ENCODE peak calls at places on chromosomes 13 and 19, in ten cellular contexts. One of them, this sample, is unnamed.

GRCh38 chr19:27765397-27765796 is 1447.6 kb downstream of the UQCRFS1 start:
- DNase-seq in tibial nerve: no peak
- DNase-seq in body of pancreas: no peak
- DNase-seq in uterus: no peak
- DNase-seq in COR-L47: no peak
- DNase-seq in NCI-H1105 treated with DMSO at 0.1 percent for 48 hours: no peak
- DNase-seq in NCI-H2029 treated with DMSO at 0.1 percent for 48 hours: no peak
- DNase-seq in stimulated activated naive CD8-positive, alpha-beta T cell treated with anti-CD3 and anti-CD28 coated beads, Interleukin-15, amount 100 ng/mL, for 72 hours: no peak
- DNase-seq in progenitor cell of endocrine pancreas: no peak
- DNase-seq in anterior cingulate cortex: no peak
- DNase-seq in this sample: no peak

GRCh38 chr13:66700336-66700735 is 529.8 kb downstream of the PCDH9 start:
- DNase-seq in tibial nerve: no peak
- DNase-seq in body of pancreas: no peak
- DNase-seq in uterus: no peak
- DNase-seq in COR-L47: no peak
- DNase-seq in NCI-H1105 treated with DMSO at 0.1 percent for 48 hours: no peak
- DNase-seq in NCI-H2029 treated with DMSO at 0.1 percent for 48 hours: no peak
- DNase-seq in stimulated activated naive CD8-positive, alpha-beta T cell treated with anti-CD3 and anti-CD28 coated beads, Interleukin-15, amount 100 ng/mL, for 72 hours: no peak
- DNase-seq in progenitor cell of endocrine pancreas: no peak
- DNase-seq in anterior cingulate cortex: no peak
- DNase-seq in this sample: no peak

GRCh38 chr13:109747524-109747923 is 38.9 kb downstream of the IRS2 start:
- DNase-seq in tibial nerve: no peak
- DNase-seq in body of pancreas: no peak
- DNase-seq in uterus: no peak
- DNase-seq in COR-L47: no peak
- DNase-seq in NCI-H1105 treated with DMSO at 0.1 percent for 48 hours: no peak
- DNase-seq in NCI-H2029 treated with DMSO at 0.1 percent for 48 hours: no peak
- DNase-seq in stimulated activated naive CD8-positive, alpha-beta T cell treated with anti-CD3 and anti-CD28 coated beads, Interleukin-15, amount 100 ng/mL, for 72 hours: no peak
- DNase-seq in progenitor cell of endocrine pancreas: no peak
- DNase-seq in anterior cingulate cortex: no peak
- DNase-seq in this sample: no peak

GRCh38 chr13:113636266-113636963 is 21.6 kb downstream of the ATP4B start:
- DNase-seq in tibial nerve: no peak
- DNase-seq in body of pancreas: peak
- DNase-seq in uterus: no peak
- DNase-seq in COR-L47: no peak
- DNase-seq in NCI-H1105 treated with DMSO at 0.1 percent for 48 hours: no peak
- DNase-seq in NCI-H2029 treated with DMSO at 0.1 percent for 48 hours: no peak
- DNase-seq in stimulated activated naive CD8-positive, alpha-beta T cell treated with anti-CD3 and anti-CD28 coated beads, Interleukin-15, amount 100 ng/mL, for 72 hours: no peak
- DNase-seq in progenitor cell of endocrine pancreas: no peak
- DNase-seq in anterior cingulate cortex: no peak
- DNase-seq in this sample: no peak

GRCh38 chr13:107669356-107669755 is 546.0 kb downstream of the LIG4 start:
- DNase-seq in tibial nerve: no peak
- DNase-seq in body of pancreas: no peak
- DNase-seq in uterus: no peak
- DNase-seq in COR-L47: no peak
- DNase-seq in NCI-H1105 treated with DMSO at 0.1 percent for 48 hours: no peak
- DNase-seq in NCI-H2029 treated with DMSO at 0.1 percent for 48 hours: no peak
- DNase-seq in stimulated activated naive CD8-positive, alpha-beta T cell treated with anti-CD3 and anti-CD28 coated beads, Interleukin-15, amount 100 ng/mL, for 72 hours: no peak
- DNase-seq in progenitor cell of endocrine pancreas: no peak
- DNase-seq in anterior cingulate cortex: no peak
- DNase-seq in this sample: no peak

GRCh38 chr19:3148503-3148902 is 12.7 kb downstream of the GNA15 start:
- DNase-seq in tibial nerve: no peak
- DNase-seq in body of pancreas: no peak
- DNase-seq in uterus: no peak
- DNase-seq in COR-L47: no peak
- DNase-seq in NCI-H1105 treated with DMSO at 0.1 percent for 48 hours: no peak
- DNase-seq in NCI-H2029 treated with DMSO at 0.1 percent for 48 hours: no peak
- DNase-seq in stimulated activated naive CD8-positive, alpha-beta T cell treated with anti-CD3 and anti-CD28 coated beads, Interleukin-15, amount 100 ng/mL, for 72 hours: no peak
- DNase-seq in progenitor cell of endocrine pancreas: no peak
- DNase-seq in anterior cingulate cortex: no peak
- DNase-seq in this sample: no peak

GRCh38 chr13:47903836-47904235 is 97.2 kb downstream of the SUCLA2 start:
- DNase-seq in tibial nerve: no peak
- DNase-seq in body of pancreas: no peak
- DNase-seq in uterus: no peak
- DNase-seq in COR-L47: no peak
- DNase-seq in NCI-H1105 treated with DMSO at 0.1 percent for 48 hours: no peak
- DNase-seq in NCI-H2029 treated with DMSO at 0.1 percent for 48 hours: no peak
- DNase-seq in stimulated activated naive CD8-positive, alpha-beta T cell treated with anti-CD3 and anti-CD28 coated beads, Interleukin-15, amount 100 ng/mL, for 72 hours: no peak
- DNase-seq in progenitor cell of endocrine pancreas: no peak
- DNase-seq in anterior cingulate cortex: no peak
- DNase-seq in this sample: no peak

GRCh38 chr13:36549126-36549702 is 116.9 kb downstream of the CCNA1 start:
- DNase-seq in tibial nerve: no peak
- DNase-seq in body of pancreas: no peak
- DNase-seq in uterus: no peak
- DNase-seq in COR-L47: no peak
- DNase-seq in NCI-H1105 treated with DMSO at 0.1 percent for 48 hours: no peak
- DNase-seq in NCI-H2029 treated with DMSO at 0.1 percent for 48 hours: no peak
- DNase-seq in stimulated activated naive CD8-positive, alpha-beta T cell treated with anti-CD3 and anti-CD28 coated beads, Interleukin-15, amount 100 ng/mL, for 72 hours: no peak
- DNase-seq in progenitor cell of endocrine pancreas: no peak
- DNase-seq in anterior cingulate cortex: no peak
- DNase-seq in this sample: no peak

GRCh38 chr13:106619688-106620555 is 52.0 kb upstream of the ARGLU1 start:
- DNase-seq in tibial nerve: no peak
- DNase-seq in body of pancreas: peak
- DNase-seq in uterus: no peak
- DNase-seq in COR-L47: peak
- DNase-seq in NCI-H1105 treated with DMSO at 0.1 percent for 48 hours: peak
- DNase-seq in NCI-H2029 treated with DMSO at 0.1 percent for 48 hours: peak
- DNase-seq in stimulated activated naive CD8-positive, alpha-beta T cell treated with anti-CD3 and anti-CD28 coated beads, Interleukin-15, amount 100 ng/mL, for 72 hours: peak
- DNase-seq in progenitor cell of endocrine pancreas: no peak
- DNase-seq in anterior cingulate cortex: no peak
- DNase-seq in this sample: no peak

GRCh38 chr13:36151591-36151990 is 20.4 kb upstream of the DCLK1 start:
- DNase-seq in tibial nerve: no peak
- DNase-seq in body of pancreas: no peak
- DNase-seq in uterus: no peak
- DNase-seq in COR-L47: no peak
- DNase-seq in NCI-H1105 treated with DMSO at 0.1 percent for 48 hours: no peak
- DNase-seq in NCI-H2029 treated with DMSO at 0.1 percent for 48 hours: no peak
- DNase-seq in stimulated activated naive CD8-positive, alpha-beta T cell treated with anti-CD3 and anti-CD28 coated beads, Interleukin-15, amount 100 ng/mL, for 72 hours: no peak
- DNase-seq in progenitor cell of endocrine pancreas: no peak
- DNase-seq in anterior cingulate cortex: no peak
- DNase-seq in this sample: no peak

GRCh38 chr13:21060827-21061076 is 634 bp downstream of the LATS2 start:
- DNase-seq in tibial nerve: no peak
- DNase-seq in body of pancreas: no peak
- DNase-seq in uterus: no peak
- DNase-seq in COR-L47: no peak
- DNase-seq in NCI-H1105 treated with DMSO at 0.1 percent for 48 hours: no peak
- DNase-seq in NCI-H2029 treated with DMSO at 0.1 percent for 48 hours: no peak
- DNase-seq in stimulated activated naive CD8-positive, alpha-beta T cell treated with anti-CD3 and anti-CD28 coated beads, Interleukin-15, amount 100 ng/mL, for 72 hours: no peak
- DNase-seq in progenitor cell of endocrine pancreas: peak
- DNase-seq in anterior cingulate cortex: no peak
- DNase-seq in this sample: no peak

GRCh38 chr13:27044837-27045570 is 126.6 kb downstream of the USP12 start:
- DNase-seq in tibial nerve: no peak
- DNase-seq in body of pancreas: no peak
- DNase-seq in uterus: no peak
- DNase-seq in COR-L47: no peak
- DNase-seq in NCI-H1105 treated with DMSO at 0.1 percent for 48 hours: no peak
- DNase-seq in NCI-H2029 treated with DMSO at 0.1 percent for 48 hours: no peak
- DNase-seq in stimulated activated naive CD8-positive, alpha-beta T cell treated with anti-CD3 and anti-CD28 coated beads, Interleukin-15, amount 100 ng/mL, for 72 hours: no peak
- DNase-seq in progenitor cell of endocrine pancreas: no peak
- DNase-seq in anterior cingulate cortex: no peak
- DNase-seq in this sample: no peak

GRCh38 chr19:6718111-6718740 is 2.2 kb downstream of the C3 start:
- DNase-seq in tibial nerve: no peak
- DNase-seq in body of pancreas: no peak
- DNase-seq in uterus: no peak
- DNase-seq in COR-L47: no peak
- DNase-seq in NCI-H1105 treated with DMSO at 0.1 percent for 48 hours: no peak
- DNase-seq in NCI-H2029 treated with DMSO at 0.1 percent for 48 hours: no peak
- DNase-seq in stimulated activated naive CD8-positive, alpha-beta T cell treated with anti-CD3 and anti-CD28 coated beads, Interleukin-15, amount 100 ng/mL, for 72 hours: no peak
- DNase-seq in progenitor cell of endocrine pancreas: no peak
- DNase-seq in anterior cingulate cortex: no peak
- DNase-seq in this sample: no peak

GRCh38 chr13:94210826-94211225 is 268.7 kb downstream of the DCT start:
- DNase-seq in tibial nerve: no peak
- DNase-seq in body of pancreas: no peak
- DNase-seq in uterus: no peak
- DNase-seq in COR-L47: no peak
- DNase-seq in NCI-H1105 treated with DMSO at 0.1 percent for 48 hours: no peak
- DNase-seq in NCI-H2029 treated with DMSO at 0.1 percent for 48 hours: no peak
- DNase-seq in stimulated activated naive CD8-positive, alpha-beta T cell treated with anti-CD3 and anti-CD28 coated beads, Interleukin-15, amount 100 ng/mL, for 72 hours: no peak
- DNase-seq in progenitor cell of endocrine pancreas: no peak
- DNase-seq in anterior cingulate cortex: no peak
- DNase-seq in this sample: no peak

GRCh38 chr19:16836906-16837362 is 7.7 kb downstream of the SIN3B start:
- DNase-seq in tibial nerve: no peak
- DNase-seq in body of pancreas: no peak
- DNase-seq in uterus: no peak
- DNase-seq in COR-L47: no peak
- DNase-seq in NCI-H1105 treated with DMSO at 0.1 percent for 48 hours: no peak
- DNase-seq in NCI-H2029 treated with DMSO at 0.1 percent for 48 hours: no peak
- DNase-seq in stimulated activated naive CD8-positive, alpha-beta T cell treated with anti-CD3 and anti-CD28 coated beads, Interleukin-15, amount 100 ng/mL, for 72 hours: no peak
- DNase-seq in progenitor cell of endocrine pancreas: no peak
- DNase-seq in anterior cingulate cortex: no peak
- DNase-seq in this sample: no peak

GRCh38 chr19:44757735-44758505 is 9.4 kb downstream of the BCL3 start:
- DNase-seq in tibial nerve: peak
- DNase-seq in body of pancreas: peak
- DNase-seq in uterus: peak
- DNase-seq in COR-L47: no peak
- DNase-seq in NCI-H1105 treated with DMSO at 0.1 percent for 48 hours: no peak
- DNase-seq in NCI-H2029 treated with DMSO at 0.1 percent for 48 hours: no peak
- DNase-seq in stimulated activated naive CD8-positive, alpha-beta T cell treated with anti-CD3 and anti-CD28 coated beads, Interleukin-15, amount 100 ng/mL, for 72 hours: no peak
- DNase-seq in progenitor cell of endocrine pancreas: peak
- DNase-seq in anterior cingulate cortex: peak
- DNase-seq in this sample: no peak

GRCh38 chr19:18023596-18024212 is 15.7 kb downstream of the ARRDC2 start:
- DNase-seq in tibial nerve: peak
- DNase-seq in body of pancreas: peak
- DNase-seq in uterus: peak
- DNase-seq in COR-L47: no peak
- DNase-seq in NCI-H1105 treated with DMSO at 0.1 percent for 48 hours: no peak
- DNase-seq in NCI-H2029 treated with DMSO at 0.1 percent for 48 hours: no peak
- DNase-seq in stimulated activated naive CD8-positive, alpha-beta T cell treated with anti-CD3 and anti-CD28 coated beads, Interleukin-15, amount 100 ng/mL, for 72 hours: peak
- DNase-seq in progenitor cell of endocrine pancreas: no peak
- DNase-seq in anterior cingulate cortex: peak
- DNase-seq in this sample: no peak

GRCh38 chr13:62185631-62186256 is 770.1 kb upstream of the PCDH20 start:
- DNase-seq in tibial nerve: no peak
- DNase-seq in body of pancreas: no peak
- DNase-seq in uterus: no peak
- DNase-seq in COR-L47: no peak
- DNase-seq in NCI-H1105 treated with DMSO at 0.1 percent for 48 hours: no peak
- DNase-seq in NCI-H2029 treated with DMSO at 0.1 percent for 48 hours: no peak
- DNase-seq in stimulated activated naive CD8-positive, alpha-beta T cell treated with anti-CD3 and anti-CD28 coated beads, Interleukin-15, amount 100 ng/mL, for 72 hours: no peak
- DNase-seq in progenitor cell of endocrine pancreas: no peak
- DNase-seq in anterior cingulate cortex: no peak
- DNase-seq in this sample: no peak

GRCh38 chr13:44904982-44905381 is 84.3 kb downstream of the NUFIP1 start:
- DNase-seq in tibial nerve: peak
- DNase-seq in body of pancreas: peak
- DNase-seq in uterus: peak
- DNase-seq in COR-L47: peak
- DNase-seq in NCI-H1105 treated with DMSO at 0.1 percent for 48 hours: no peak
- DNase-seq in NCI-H2029 treated with DMSO at 0.1 percent for 48 hours: no peak
- DNase-seq in stimulated activated naive CD8-positive, alpha-beta T cell treated with anti-CD3 and anti-CD28 coated beads, Interleukin-15, amount 100 ng/mL, for 72 hours: no peak
- DNase-seq in progenitor cell of endocrine pancreas: no peak
- DNase-seq in anterior cingulate cortex: no peak
- DNase-seq in this sample: no peak

GRCh38 chr19:6318772-6319171 is 14.6 kb downstream of the ACER1 start:
- DNase-seq in tibial nerve: no peak
- DNase-seq in body of pancreas: no peak
- DNase-seq in uterus: no peak
- DNase-seq in COR-L47: no peak
- DNase-seq in NCI-H1105 treated with DMSO at 0.1 percent for 48 hours: no peak
- DNase-seq in NCI-H2029 treated with DMSO at 0.1 percent for 48 hours: no peak
- DNase-seq in stimulated activated naive CD8-positive, alpha-beta T cell treated with anti-CD3 and anti-CD28 coated beads, Interleukin-15, amount 100 ng/mL, for 72 hours: no peak
- DNase-seq in progenitor cell of endocrine pancreas: no peak
- DNase-seq in anterior cingulate cortex: no peak
- DNase-seq in this sample: no peak

GRCh38 chr13:73274147-73274546 is 215.3 kb downstream of the KLF5 start:
- DNase-seq in tibial nerve: no peak
- DNase-seq in body of pancreas: no peak
- DNase-seq in uterus: no peak
- DNase-seq in COR-L47: no peak
- DNase-seq in NCI-H1105 treated with DMSO at 0.1 percent for 48 hours: no peak
- DNase-seq in NCI-H2029 treated with DMSO at 0.1 percent for 48 hours: no peak
- DNase-seq in stimulated activated naive CD8-positive, alpha-beta T cell treated with anti-CD3 and anti-CD28 coated beads, Interleukin-15, amount 100 ng/mL, for 72 hours: no peak
- DNase-seq in progenitor cell of endocrine pancreas: no peak
- DNase-seq in anterior cingulate cortex: no peak
- DNase-seq in this sample: no peak

GRCh38 chr19:4051175-4052101 is 15.3 kb downstream of the ZBTB7A start:
- DNase-seq in tibial nerve: no peak
- DNase-seq in body of pancreas: no peak
- DNase-seq in uterus: no peak
- DNase-seq in COR-L47: no peak
- DNase-seq in NCI-H1105 treated with DMSO at 0.1 percent for 48 hours: no peak
- DNase-seq in NCI-H2029 treated with DMSO at 0.1 percent for 48 hours: no peak
- DNase-seq in stimulated activated naive CD8-positive, alpha-beta T cell treated with anti-CD3 and anti-CD28 coated beads, Interleukin-15, amount 100 ng/mL, for 72 hours: peak
- DNase-seq in progenitor cell of endocrine pancreas: no peak
- DNase-seq in anterior cingulate cortex: no peak
- DNase-seq in this sample: no peak

GRCh38 chr19:46718157-46718933 is 1.4 kb upstream of the PRKD2 start:
- DNase-seq in tibial nerve: no peak
- DNase-seq in body of pancreas: peak
- DNase-seq in uterus: no peak
- DNase-seq in COR-L47: no peak
- DNase-seq in NCI-H1105 treated with DMSO at 0.1 percent for 48 hours: peak
- DNase-seq in NCI-H2029 treated with DMSO at 0.1 percent for 48 hours: no peak
- DNase-seq in stimulated activated naive CD8-positive, alpha-beta T cell treated with anti-CD3 and anti-CD28 coated beads, Interleukin-15, amount 100 ng/mL, for 72 hours: peak
- DNase-seq in progenitor cell of endocrine pancreas: no peak
- DNase-seq in anterior cingulate cortex: no peak
- DNase-seq in this sample: peak

GRCh38 chr19:32373614-32374295 is 28.3 kb downstream of the ZNF507 start:
- DNase-seq in tibial nerve: no peak
- DNase-seq in body of pancreas: peak
- DNase-seq in uterus: no peak
- DNase-seq in COR-L47: no peak
- DNase-seq in NCI-H1105 treated with DMSO at 0.1 percent for 48 hours: no peak
- DNase-seq in NCI-H2029 treated with DMSO at 0.1 percent for 48 hours: peak
- DNase-seq in stimulated activated naive CD8-positive, alpha-beta T cell treated with anti-CD3 and anti-CD28 coated beads, Interleukin-15, amount 100 ng/mL, for 72 hours: no peak
- DNase-seq in progenitor cell of endocrine pancreas: no peak
- DNase-seq in anterior cingulate cortex: no peak
- DNase-seq in this sample: no peak

GRCh38 chr19:47022541-47023447 is 3.2 kb downstream of the NPAS1 start:
- DNase-seq in tibial nerve: no peak
- DNase-seq in body of pancreas: no peak
- DNase-seq in uterus: no peak
- DNase-seq in COR-L47: peak
- DNase-seq in NCI-H1105 treated with DMSO at 0.1 percent for 48 hours: peak
- DNase-seq in NCI-H2029 treated with DMSO at 0.1 percent for 48 hours: no peak
- DNase-seq in stimulated activated naive CD8-positive, alpha-beta T cell treated with anti-CD3 and anti-CD28 coated beads, Interleukin-15, amount 100 ng/mL, for 72 hours: no peak
- DNase-seq in progenitor cell of endocrine pancreas: no peak
- DNase-seq in anterior cingulate cortex: no peak
- DNase-seq in this sample: no peak

GRCh38 chr13:21015284-21015683 is 46.1 kb downstream of the LATS2 start:
- DNase-seq in tibial nerve: no peak
- DNase-seq in body of pancreas: no peak
- DNase-seq in uterus: no peak
- DNase-seq in COR-L47: no peak
- DNase-seq in NCI-H1105 treated with DMSO at 0.1 percent for 48 hours: no peak
- DNase-seq in NCI-H2029 treated with DMSO at 0.1 percent for 48 hours: no peak
- DNase-seq in stimulated activated naive CD8-positive, alpha-beta T cell treated with anti-CD3 and anti-CD28 coated beads, Interleukin-15, amount 100 ng/mL, for 72 hours: no peak
- DNase-seq in progenitor cell of endocrine pancreas: no peak
- DNase-seq in anterior cingulate cortex: no peak
- DNase-seq in this sample: no peak

GRCh38 chr13:90533866-90534265 is 813.6 kb upstream of the MIR17HG start:
- DNase-seq in tibial nerve: no peak
- DNase-seq in body of pancreas: no peak
- DNase-seq in uterus: no peak
- DNase-seq in COR-L47: no peak
- DNase-seq in NCI-H1105 treated with DMSO at 0.1 percent for 48 hours: peak
- DNase-seq in NCI-H2029 treated with DMSO at 0.1 percent for 48 hours: no peak
- DNase-seq in stimulated activated naive CD8-positive, alpha-beta T cell treated with anti-CD3 and anti-CD28 coated beads, Interleukin-15, amount 100 ng/mL, for 72 hours: no peak
- DNase-seq in progenitor cell of endocrine pancreas: no peak
- DNase-seq in anterior cingulate cortex: no peak
- DNase-seq in this sample: no peak

GRCh38 chr19:46745521-46746280 is at the start of gene FKRP:
- DNase-seq in tibial nerve: no peak
- DNase-seq in body of pancreas: no peak
- DNase-seq in uterus: peak
- DNase-seq in COR-L47: no peak
- DNase-seq in NCI-H1105 treated with DMSO at 0.1 percent for 48 hours: no peak
- DNase-seq in NCI-H2029 treated with DMSO at 0.1 percent for 48 hours: no peak
- DNase-seq in stimulated activated naive CD8-positive, alpha-beta T cell treated with anti-CD3 and anti-CD28 coated beads, Interleukin-15, amount 100 ng/mL, for 72 hours: peak
- DNase-seq in progenitor cell of endocrine pancreas: no peak
- DNase-seq in anterior cingulate cortex: no peak
- DNase-seq in this sample: no peak